ENCODE peak calls at places on chromosomes 2 and 18, in six cellular contexts. E is K562, Z is IMR-90, D is HepG2, K is A549, T is GM12878. X is an unnamed sample.
A peak's percentile ranks its signal among the peaks of the same experiment; 100 is the strongest.

GRCh38 chr2:28355521-28356094 is 37.0 kb upstream of the FOSL2 start:
- DNase-seq in D (peak; percentile 41), K (no peak), E (peak; percentile 98), Z (no peak), T (no peak), X (no peak)

GRCh38 chr2:209864716-209865295 is 93.2 kb downstream of the UNC80 start:
- DNase-seq in K (no peak), Z (no peak), T (no peak), E (no peak), D (no peak), X (peak; percentile 4)

GRCh38 chr2:95353613-95354468 is 48.7 kb upstream of the FAHD2A start:
- DNase-seq in K (no peak), Z (no peak), D (no peak), T (no peak), E (no peak), X (no peak)

GRCh38 chr2:177347570-177347969 is 45.0 kb upstream of the AGPS start:
- DNase-seq in T (no peak), Z (no peak), K (no peak), E (no peak), D (no peak), X (no peak)

GRCh38 chr2:39739386-39739785 is 39.7 kb downstream of the THUMPD2 start:
- DNase-seq in Z (no peak), D (no peak), E (no peak), K (no peak), T (no peak), X (no peak)

GRCh38 chr2:99421469-99421868 is 68.3 kb downstream of the REV1 start:
- DNase-seq in D (no peak), K (no peak), E (no peak), Z (peak; percentile 62), T (no peak), X (no peak)

GRCh38 chr18:63113899-63114565 is 205.5 kb downstream of the BCL2 start:
- DNase-seq in E (no peak), K (no peak), D (no peak), Z (no peak), T (no peak), X (no peak)

GRCh38 chr2:142330458-142330857 is 199.6 kb upstream of the LRP1B start:
- DNase-seq in K (no peak), Z (no peak), E (no peak), T (no peak), D (no peak), X (no peak)

GRCh38 chr2:172427990-172428840 is 829 bp downstream of the ITGA6 start:
- DNase-seq in K (peak; percentile 57), D (peak; percentile 74), E (no peak), Z (no peak), T (no peak), X (peak; percentile 49)

GRCh38 chr2:235005023-235005422 is 53.2 kb downstream of the SH3BP4 start:
- DNase-seq in T (no peak), Z (no peak), K (no peak), D (peak; percentile 39), E (no peak), X (no peak)

GRCh38 chr2:5914831-5915611 is 222.8 kb downstream of the SOX11 start:
- DNase-seq in D (no peak), K (no peak), Z (peak; percentile 87), E (no peak), T (no peak), X (no peak)

GRCh38 chr2:234071664-234072063 is 21.2 kb downstream of the SPP2 start:
- DNase-seq in K (no peak), T (no peak), D (no peak), Z (no peak), E (no peak), X (no peak)

GRCh38 chr18:72541871-72542690 is 2.1 kb downstream of the CBLN2 start:
- DNase-seq in Z (no peak), K (no peak), E (no peak), D (no peak), T (no peak), X (no peak)
- TF ChIP-seq BHLHE40 in Z (no peak), K (no peak), E (no peak), D (no peak), T (peak; percentile 44), X (no peak)

GRCh38 chr2:111900859-111901258 is 2.5 kb downstream of the MERTK start:
- DNase-seq in K (peak; percentile 51), Z (peak; percentile 38), E (peak; percentile 37), D (peak; percentile 58), T (no peak), X (no peak)
- TF ChIP-seq BHLHE40 in K (no peak), Z (no peak), E (no peak), D (no peak), T (no peak), X (no peak)

DNA sequence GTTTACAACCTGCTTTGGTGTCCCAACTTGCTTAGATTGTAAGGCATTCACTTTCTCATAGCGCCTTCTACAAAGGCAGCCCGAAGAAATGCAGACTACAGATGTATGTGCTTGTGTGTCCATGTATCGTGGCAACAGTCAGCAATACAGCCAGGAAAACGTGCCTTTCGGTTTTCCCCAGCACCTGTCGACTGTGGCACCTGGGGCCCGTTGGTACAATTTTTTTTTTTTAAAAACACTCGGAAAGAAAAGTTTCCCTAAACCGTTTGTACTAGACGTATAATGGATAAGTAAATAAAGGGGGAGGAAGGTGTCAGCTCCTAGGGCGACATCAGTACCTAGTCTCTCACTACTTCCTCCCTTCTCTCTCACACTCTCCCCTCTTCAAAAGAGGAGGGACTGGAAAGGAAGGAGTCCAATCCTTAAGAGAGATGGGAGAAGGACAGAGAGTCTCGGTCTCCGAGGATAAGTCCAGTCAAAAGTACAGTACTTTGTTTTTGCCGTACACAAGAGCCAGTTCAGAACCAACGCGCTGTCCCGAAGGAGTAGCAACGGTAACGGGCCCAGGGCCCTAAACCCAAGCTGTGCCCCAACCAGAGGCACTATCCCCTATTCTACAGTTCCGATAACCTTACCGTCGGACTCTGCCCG is 788 bp downstream of the PPP4R3B start:
- DNase-seq in T (no peak), Z (peak; percentile 68), E (peak; percentile 54), K (peak; percentile 62), D (peak; percentile 65), X (peak; percentile 28)
- TF ChIP-seq BHLHE40 in T (peak; percentile 85), Z (peak; percentile 55), E (peak; percentile 61), K (peak; percentile 27), D (peak; percentile 65), X (no peak)

GRCh38 chr18:37778417-37779165 is 213.0 kb upstream of the CELF4 start:
- DNase-seq in Z (no peak), T (no peak), E (peak; percentile 58), K (peak; percentile 44), D (peak; percentile 37), X (peak; percentile 93)
- TF ChIP-seq BHLHE40 in Z (no peak), T (no peak), E (no peak), K (no peak), D (no peak), X (no peak)

GRCh38 chr18:77709107-77709506 is 459.5 kb downstream of the GALR1 start:
- DNase-seq in T (peak; percentile 21), Z (no peak), K (no peak), D (no peak), E (no peak), X (no peak)

GRCh38 chr18:77714716-77715115 is 465.1 kb downstream of the GALR1 start:
- DNase-seq in T (no peak), Z (no peak), E (no peak), K (no peak), D (no peak), X (no peak)

GRCh38 chr18:77716282-77716681 is 466.6 kb downstream of the GALR1 start:
- DNase-seq in T (no peak), E (no peak), Z (no peak), D (no peak), K (no peak), X (no peak)

GRCh38 chr18:77705301-77705700 is 455.7 kb downstream of the GALR1 start:
- DNase-seq in T (no peak), D (no peak), Z (no peak), E (no peak), K (no peak), X (no peak)

GRCh38 chr18:77711096-77711495 is 461.4 kb downstream of the GALR1 start:
- DNase-seq in K (no peak), Z (no peak), D (no peak), E (peak; percentile 3), T (no peak), X (no peak)
- TF ChIP-seq BHLHE40 in K (no peak), Z (no peak), D (no peak), E (no peak), T (no peak), X (no peak)

GRCh38 chr2:240432820-240433801 is 2.4 kb upstream of the GPC1 start:
- DNase-seq in K (no peak), Z (no peak), D (no peak), T (no peak), E (no peak), X (no peak)
- TF ChIP-seq BHLHE40 in K (no peak), Z (no peak), D (no peak), T (no peak), E (no peak), X (no peak)

GRCh38 chr2:37376421-37377186 is 32.2 kb downstream of the QPCT start:
- DNase-seq in D (no peak), K (no peak), Z (peak; percentile 94), T (peak; percentile 78), E (no peak), X (peak; percentile 64)
- TF ChIP-seq BHLHE40 in D (no peak), K (no peak), Z (no peak), T (peak; percentile 71), E (no peak), X (no peak)

GRCh38 chr2:8767324-8767723 is 70.1 kb downstream of the KIDINS220 start:
- DNase-seq in T (no peak), D (peak; percentile 32), E (no peak), K (no peak), Z (no peak), X (no peak)

GRCh38 chr2:8756230-8756629 is 74.4 kb downstream of the ID2 start:
- DNase-seq in E (no peak), Z (no peak), K (no peak), D (no peak), T (no peak), X (no peak)

GRCh38 chr2:8761529-8762164 is 75.8 kb downstream of the KIDINS220 start:
- DNase-seq in D (peak; percentile 36), E (peak; percentile 39), Z (peak; percentile 60), T (peak; percentile 35), K (peak; percentile 56), X (peak; percentile 36)
- TF ChIP-seq BHLHE40 in D (no peak), E (no peak), Z (no peak), T (no peak), K (no peak), X (no peak)

GRCh38 chr2:60565472-60565871 is 12.0 kb upstream of the BCL11A start:
- DNase-seq in Z (peak; percentile 28), D (peak; percentile 15), T (no peak), E (no peak), K (peak; percentile 42), X (no peak)
- TF ChIP-seq BHLHE40 in Z (no peak), D (no peak), T (no peak), E (no peak), K (no peak), X (no peak)

GRCh38 chr2:15058628-15059157 is 426.2 kb downstream of the LRATD1 start:
- DNase-seq in Z (no peak), T (no peak), D (no peak), E (no peak), K (no peak), X (no peak)
- TF ChIP-seq BHLHE40 in Z (no peak), T (no peak), D (no peak), E (no peak), K (no peak), X (no peak)